ENCODE peak calls at places on chromosomes 7 and 10, in six cellular contexts. F is H54, Y is transverse colon, U is stomach, E is GM12891, W is NB4. H is an unnamed sample.
A peak's percentile ranks its signal among the peaks of the same experiment; 100 is the strongest.

GRCh38 chr7:37007731-37008130 is 283.4 kb upstream of the AOAH start:
- DNase-seq in Y (no peak), U (no peak), W (no peak), E (no peak), F (no peak), H (no peak)

GRCh38 chr10:5968037-5968680 is 9.2 kb downstream of the IL15RA start:
- DNase-seq in W (no peak), E (no peak), F (no peak), Y (no peak), U (peak; percentile 11), H (no peak)

GRCh38 chr7:119545118-119545517 is 727.9 kb upstream of the KCND2 start:
- DNase-seq in E (no peak), W (no peak), Y (no peak), F (no peak), U (no peak), H (no peak)

GRCh38 chr7:4965295-4966022 is 6.5 kb upstream of the MMD2 start:
- DNase-seq in E (no peak), U (no peak), Y (no peak), W (no peak), F (no peak), H (no peak)

GRCh38 chr7:96189129-96189815 is 132.6 kb downstream of the SLC25A13 start:
- DNase-seq in E (no peak), F (no peak), U (no peak), W (no peak), Y (peak; percentile 14), H (no peak)

GRCh38 chr7:158831738-158832091 is 2.4 kb upstream of the ESYT2 start:
- DNase-seq in W (no peak), U (no peak), E (no peak), Y (no peak), F (no peak), H (no peak)

GRCh38 chr10:119293368-119293767 is 86.0 kb downstream of the GRK5 start:
- DNase-seq in U (no peak), Y (no peak), E (no peak), F (no peak), W (no peak), H (no peak)

GRCh38 chr7:77269360-77270075 is 69.9 kb upstream of the FGL2 start:
- DNase-seq in U (no peak), W (peak; percentile 48), F (no peak), Y (peak; percentile 46), E (no peak), H (no peak)

GRCh38 chr7:128940494-128941322 is 3.0 kb downstream of the IRF5 start:
- DNase-seq in F (no peak), W (peak; percentile 97), Y (peak; percentile 82), U (peak; percentile 63), E (peak; percentile 84), H (peak; percentile 72)

GRCh38 chr7:35379481-35379880 is 125.6 kb upstream of the TBX20 start:
- DNase-seq in U (no peak), F (no peak), Y (peak; percentile 9), W (no peak), E (no peak), H (no peak)

GRCh38 chr10:35573786-35574185 is 31.4 kb upstream of the GJD4 start:
- DNase-seq in W (no peak), U (no peak), Y (no peak), F (no peak), E (no peak), H (no peak)

GRCh38 chr7:26627871-26628270 is 236.5 kb downstream of the SKAP2 start:
- DNase-seq in Y (no peak), F (no peak), U (no peak), W (no peak), E (no peak), H (no peak)

GRCh38 chr7:121450631-121451030 is 54.5 kb upstream of the FAM3C start:
- DNase-seq in F (no peak), U (no peak), W (no peak), Y (no peak), E (no peak), H (no peak)

GRCh38 chr7:39588401-39588800 is 22.2 kb downstream of the YAE1 start:
- DNase-seq in E (no peak), F (no peak), W (no peak), Y (no peak), U (no peak), H (no peak)

GRCh38 chr10:119522747-119523426 is 19.6 kb downstream of the RGS10 start:
- DNase-seq in F (peak; percentile 92), Y (no peak), E (no peak), W (no peak), U (no peak), H (no peak)

GRCh38 chr7:133484135-133484534 is 231.3 kb downstream of the EXOC4 start:
- DNase-seq in F (no peak), Y (no peak), E (no peak), W (peak; percentile 13), U (no peak), H (no peak)

GRCh38 chr7:2643386-2644229 is 11.8 kb downstream of the TTYH3 start:
- DNase-seq in F (no peak), Y (no peak), E (no peak), W (peak; percentile 49), U (no peak), H (no peak)

GRCh38 chr7:22571776-22572175 is 71.8 kb upstream of the STEAP1B start:
- DNase-seq in Y (no peak), W (no peak), E (no peak), F (no peak), U (no peak), H (no peak)

GRCh38 chr7:151757274-151757673 is 119.6 kb downstream of the PRKAG2 start:
- DNase-seq in W (no peak), Y (no peak), U (no peak), F (no peak), E (no peak), H (no peak)

GRCh38 chr7:45984386-45985295 is 63.6 kb upstream of the IGFBP3 start:
- DNase-seq in W (no peak), Y (no peak), F (no peak), E (no peak), U (no peak), H (no peak)

GRCh38 chr10:34491666-34492065 is 323.4 kb downstream of the PARD3 start:
- DNase-seq in W (no peak), E (no peak), Y (no peak), U (no peak), F (no peak), H (no peak)

GRCh38 chr7:138842111-138842510 is 44.1 kb upstream of the ATP6V0A4 start:
- DNase-seq in Y (no peak), E (no peak), F (peak; percentile 80), U (no peak), W (no peak), H (no peak)

GRCh38 chr10:18681366-18681765 is 22.1 kb downstream of the ARL5B start:
- DNase-seq in U (no peak), Y (no peak), W (no peak), E (no peak), F (no peak), H (no peak)

GRCh38 chr10:132065491-132066105 is at the start of gene JAKMIP3:
- DNase-seq in U (peak; percentile 35), W (no peak), E (no peak), Y (peak; percentile 32), F (peak; percentile 63), H (peak; percentile 29)

GRCh38 chr10:107727762-107728317 is 563.3 kb upstream of the SORCS1 start:
- DNase-seq in E (no peak), U (no peak), Y (no peak), W (no peak), F (no peak), H (no peak)

GRCh38 chr10:26509311-26509710 is 71.2 kb downstream of the APBB1IP start:
- DNase-seq in Y (no peak), W (no peak), U (no peak), E (no peak), F (no peak), H (no peak)

GRCh38 chr7:84228526-84228925 is 33.9 kb upstream of the SEMA3A start:
- DNase-seq in Y (no peak), W (no peak), E (no peak), F (no peak), U (no peak), H (no peak)

GRCh38 chr7:28767356-28767755 is 190.8 kb downstream of the TRIL start:
- DNase-seq in W (no peak), U (no peak), Y (no peak), E (no peak), F (no peak), H (no peak)

GRCh38 chr10:19817251-19818046 is 1.2 kb downstream of the PLXDC2 start:
- DNase-seq in W (no peak), Y (peak; percentile 43), F (no peak), U (no peak), E (no peak), H (peak; percentile 31)

GRCh38 chr10:96910488-96911395 is 78.6 kb downstream of the LCOR start:
- DNase-seq in W (peak; percentile 71), F (peak; percentile 22), U (no peak), E (peak; percentile 28), Y (no peak), H (no peak)

GRCh38 chr10:90732581-90732980 is 125.3 kb downstream of the HTR7 start:
- DNase-seq in Y (no peak), F (no peak), W (no peak), U (no peak), E (no peak), H (no peak)

GRCh38 chr10:90738885-90739284 is 119.0 kb downstream of the HTR7 start:
- DNase-seq in W (no peak), F (no peak), U (no peak), E (no peak), Y (no peak), H (no peak)

GRCh38 chr10:90740265-90740664 is 117.6 kb downstream of the HTR7 start:
- DNase-seq in W (no peak), F (no peak), Y (no peak), E (no peak), U (no peak), H (no peak)

DNA sequence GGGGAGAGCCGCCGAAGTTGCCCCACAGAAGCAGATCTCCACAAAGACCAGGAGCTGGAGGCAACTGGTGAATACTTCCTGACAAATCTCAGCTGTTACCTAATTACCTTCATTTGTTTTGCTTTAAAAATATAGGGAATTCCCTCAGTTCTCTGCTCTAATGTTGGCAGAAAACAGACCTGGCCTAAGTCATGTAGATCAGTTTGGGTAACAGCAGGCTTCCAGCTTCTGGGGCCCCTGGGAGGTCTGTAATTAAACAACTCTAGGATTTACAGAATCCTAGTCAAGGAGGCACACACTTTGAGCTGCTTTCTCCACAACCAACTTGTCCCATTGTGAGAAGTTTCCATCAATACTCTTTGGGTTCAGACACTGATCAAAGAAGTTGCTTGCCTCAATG is 123.4 kb downstream of the HTR7 start:
- DNase-seq in F (no peak), E (no peak), U (no peak), W (no peak), Y (no peak), H (no peak)
- TF ChIP-seq POLR2A in F (no peak), E (no peak), U (no peak), W (no peak), Y (no peak), H (no peak)

GRCh38 chr10:24465899-24466615 is 257.1 kb downstream of the KIAA1217 start:
- DNase-seq in F (peak; percentile 28), U (peak; percentile 70), E (no peak), Y (peak; percentile 59), W (peak; percentile 86), H (no peak)
- TF ChIP-seq POLR2A in F (no peak), U (no peak), E (no peak), Y (peak; percentile 87), W (no peak), H (no peak)

GRCh38 chr7:99504603-99505323 is at the start of gene ZKSCAN5:
- DNase-seq in Y (peak; percentile 99), F (peak; percentile 90), E (peak; percentile 89), W (peak; percentile 99), U (peak; percentile 99), H (peak; percentile 99)
- TF ChIP-seq POLR2A in Y (peak; percentile 81), F (peak; percentile 82), E (peak; percentile 88), W (peak; percentile 89), U (no peak), H (no peak)

GRCh38 chr10:116324951-116325635 is 845 bp downstream of the CCDC172 start:
- DNase-seq in F (no peak), Y (no peak), W (no peak), U (no peak), E (no peak), H (no peak)
- TF ChIP-seq POLR2A in F (no peak), Y (no peak), W (no peak), U (no peak), E (no peak), H (no peak)

H was measured in heart left ventricle.